ENCODE peak calls at places on chromosomes 1 and 21, in nine cellular contexts. M, T, O, R, P, Y, E, B and D are unnamed samples.

GRCh38 chr1:183152216-183152615 is 33.8 kb upstream of the LAMC2 start:
- DNase-seq in M (no peak), T (no peak), O (no peak), R (no peak), P (no peak), Y (no peak), E (no peak), B (no peak), D (no peak)

GRCh38 chr21:27156666-27157065 is 189.8 kb upstream of the ADAMTS5 start:
- DNase-seq in M (no peak), T (no peak), O (no peak), R (no peak), P (no peak), Y (no peak), E (no peak), B (no peak), D (no peak)

GRCh38 chr21:41390043-41390639 is 28.3 kb downstream of the MX2 start:
- DNase-seq in M (no peak), T (no peak), O (no peak), R (no peak), P (no peak), Y (no peak), E (no peak), B (no peak), D (no peak)

GRCh38 chr1:48492392-48492791 is 20.4 kb upstream of the SPATA6 start:
- DNase-seq in M (no peak), T (no peak), O (no peak), R (no peak), P (no peak), Y (no peak), E (no peak), B (no peak), D (no peak)

GRCh38 chr1:218344814-218345672 is at the start of gene TGFB2:
- DNase-seq in M (no peak), T (no peak), O (no peak), R (no peak), P (no peak), Y (peak), E (peak), B (peak), D (peak)

GRCh38 chr1:46413596-46413985 is 19.5 kb downstream of the FAAH start:
- DNase-seq in M (no peak), T (peak), O (peak), R (no peak), P (no peak), Y (no peak), E (peak), B (peak), D (peak)

GRCh38 chr1:231421971-231422797 is at the start of gene EGLN1:
- DNase-seq in M (peak), T (peak), O (peak), R (peak), P (peak), Y (peak), E (peak), B (peak), D (peak)

GRCh38 chr1:168092151-168092550 is 44.6 kb downstream of the GPR161 start:
- DNase-seq in M (peak), T (no peak), O (no peak), R (no peak), P (no peak), Y (no peak), E (no peak), B (no peak), D (no peak)

GRCh38 chr1:6577831-6578525 is 1.8 kb upstream of the ZBTB48 start:
- DNase-seq in M (no peak), T (no peak), O (no peak), R (no peak), P (no peak), Y (no peak), E (no peak), B (no peak), D (peak)

GRCh38 chr1:115670476-115671175 is 28.9 kb downstream of the VANGL1 start:
- DNase-seq in M (no peak), T (no peak), O (no peak), R (no peak), P (peak), Y (no peak), E (peak), B (peak), D (peak)

GRCh38 chr1:39818482-39818881 is 29.8 kb upstream of the BMP8B start:
- DNase-seq in M (no peak), T (no peak), O (no peak), R (no peak), P (no peak), Y (no peak), E (peak), B (no peak), D (no peak)

GRCh38 chr1:97844552-97845089 is 76.2 kb downstream of the DPYD start:
- DNase-seq in M (no peak), T (no peak), O (no peak), R (no peak), P (no peak), Y (no peak), E (no peak), B (no peak), D (no peak)